ENCODE peak calls at places on chromosomes 7 and 10, in seven cellular contexts. R is right lobe of liver, T is heart left ventricle, V is transverse colon, X is lower leg skin, A is stomach, I is body of pancreas. Y is an unnamed sample.

GRCh38 chr7:29486191-29486700 is 77.4 kb upstream of the PRR15 start:
- DNase-seq in T (no peak), A (no peak), V (no peak), R (no peak), X (no peak), I (no peak), Y (no peak)

GRCh38 chr10:75099952-75100763 is 11.3 kb upstream of the SAMD8 start:
- DNase-seq in R (peak), T (peak), V (peak), I (peak), X (peak), A (peak), Y (peak)

GRCh38 chr10:62778125-62778524 is 26.4 kb upstream of the ADO start:
- DNase-seq in A (no peak), I (no peak), R (no peak), T (no peak), V (no peak), X (no peak), Y (no peak)

GRCh38 chr10:59361659-59362183 is 628 bp downstream of the FAM13C start:
- DNase-seq in R (no peak), I (no peak), T (no peak), A (no peak), V (no peak), X (no peak), Y (no peak)

GRCh38 chr7:106031271-106032029 is 68.4 kb downstream of the CDHR3 start:
- DNase-seq in T (no peak), X (no peak), I (no peak), A (no peak), R (no peak), V (no peak), Y (peak)

GRCh38 chr10:92850186-92850585 is 1.9 kb downstream of the EXOC6 start:
- DNase-seq in T (no peak), X (no peak), I (no peak), A (no peak), R (no peak), V (no peak), Y (no peak)

GRCh38 chr7:28623863-28624262 is 211.5 kb downstream of the CREB5 start:
- DNase-seq in V (no peak), I (no peak), A (no peak), X (no peak), R (no peak), T (no peak), Y (no peak)

GRCh38 chr7:84364708-84365107 is 170.1 kb upstream of the SEMA3A start:
- DNase-seq in X (no peak), A (no peak), R (no peak), V (no peak), I (no peak), T (no peak), Y (no peak)

GRCh38 chr7:65980478-65981250 is 1.3 kb downstream of the GUSB start:
- DNase-seq in T (peak), X (peak), R (peak), A (peak), I (peak), V (peak), Y (peak)

GRCh38 chr10:33612116-33612515 is 277.6 kb upstream of the NRP1 start:
- DNase-seq in A (no peak), R (no peak), T (no peak), X (peak), I (no peak), V (no peak), Y (no peak)

GRCh38 chr10:8054498-8055407 is at the start of gene GATA3:
- DNase-seq in V (peak), T (peak), I (no peak), X (peak), R (no peak), A (peak), Y (no peak)

GRCh38 chr7:107505997-107506682 is 36.3 kb downstream of the GPR22 start:
- DNase-seq in X (no peak), T (no peak), I (peak), R (peak), A (peak), V (peak), Y (no peak)

GRCh38 chr10:86609920-86610319 is 44.4 kb upstream of the OPN4 start:
- DNase-seq in R (no peak), T (no peak), X (no peak), A (no peak), I (no peak), V (no peak), Y (no peak)

GRCh38 chr10:46097576-46098317 is 51.7 kb upstream of the MSMB start:
- DNase-seq in T (no peak), X (no peak), V (no peak), A (no peak), R (no peak), I (no peak), Y (no peak)

GRCh38 chr10:5492929-5493576 is 6.3 kb downstream of the CALML5 start:
- DNase-seq in V (no peak), T (no peak), A (no peak), I (no peak), X (no peak), R (peak), Y (peak)

GRCh38 chr10:61346946-61347345 is 106.2 kb downstream of the TMEM26 start:
- DNase-seq in T (no peak), I (no peak), V (no peak), A (no peak), X (no peak), R (no peak), Y (no peak)

GRCh38 chr7:85554294-85554877 is 367.5 kb upstream of the SEMA3D start:
- DNase-seq in R (no peak), X (peak), I (peak), V (no peak), A (no peak), T (no peak), Y (no peak)

GRCh38 chr10:8365935-8366911 is 311.7 kb downstream of the GATA3 start:
- DNase-seq in T (peak), V (no peak), I (no peak), X (no peak), R (no peak), A (peak), Y (no peak)

GRCh38 chr7:28458732-28459131 is 46.4 kb downstream of the CREB5 start:
- DNase-seq in V (no peak), R (no peak), A (no peak), T (peak), I (no peak), X (no peak), Y (no peak)

GRCh38 chr7:40230086-40230485 is 95.3 kb downstream of the SUGCT start:
- DNase-seq in T (no peak), I (no peak), V (no peak), X (no peak), A (no peak), R (no peak), Y (no peak)

GRCh38 chr7:154440058-154440457 is 387.9 kb downstream of the DPP6 start:
- DNase-seq in X (no peak), R (no peak), A (no peak), I (no peak), V (no peak), T (no peak), Y (no peak)

GRCh38 chr10:2772791-2773644 is 294.3 kb upstream of the PFKP start:
- DNase-seq in X (no peak), V (no peak), I (no peak), R (no peak), A (no peak), T (no peak), Y (no peak)

GRCh38 chr10:69955897-69956832 is 96.5 kb upstream of the MACROH2A2 start:
- DNase-seq in V (no peak), T (no peak), X (no peak), I (no peak), R (peak), A (no peak), Y (peak)

GRCh38 chr10:84511106-84511505 is 182.7 kb downstream of the CCSER2 start:
- DNase-seq in X (no peak), R (no peak), A (no peak), T (no peak), V (no peak), I (no peak), Y (no peak)

GRCh38 chr7:2425749-2426148 is 22.3 kb downstream of the CHST12 start:
- DNase-seq in A (no peak), V (no peak), T (no peak), X (no peak), I (no peak), R (no peak), Y (no peak)

GRCh38 chr10:43573250-43574034 is 974 bp downstream of the ZNF239 start:
- DNase-seq in V (no peak), R (no peak), I (no peak), A (no peak), T (no peak), X (no peak), Y (no peak)
- H3K4me3 ChIP-seq in V (peak), R (peak), I (peak), A (peak), T (peak), X (peak), Y (peak)

DNA sequence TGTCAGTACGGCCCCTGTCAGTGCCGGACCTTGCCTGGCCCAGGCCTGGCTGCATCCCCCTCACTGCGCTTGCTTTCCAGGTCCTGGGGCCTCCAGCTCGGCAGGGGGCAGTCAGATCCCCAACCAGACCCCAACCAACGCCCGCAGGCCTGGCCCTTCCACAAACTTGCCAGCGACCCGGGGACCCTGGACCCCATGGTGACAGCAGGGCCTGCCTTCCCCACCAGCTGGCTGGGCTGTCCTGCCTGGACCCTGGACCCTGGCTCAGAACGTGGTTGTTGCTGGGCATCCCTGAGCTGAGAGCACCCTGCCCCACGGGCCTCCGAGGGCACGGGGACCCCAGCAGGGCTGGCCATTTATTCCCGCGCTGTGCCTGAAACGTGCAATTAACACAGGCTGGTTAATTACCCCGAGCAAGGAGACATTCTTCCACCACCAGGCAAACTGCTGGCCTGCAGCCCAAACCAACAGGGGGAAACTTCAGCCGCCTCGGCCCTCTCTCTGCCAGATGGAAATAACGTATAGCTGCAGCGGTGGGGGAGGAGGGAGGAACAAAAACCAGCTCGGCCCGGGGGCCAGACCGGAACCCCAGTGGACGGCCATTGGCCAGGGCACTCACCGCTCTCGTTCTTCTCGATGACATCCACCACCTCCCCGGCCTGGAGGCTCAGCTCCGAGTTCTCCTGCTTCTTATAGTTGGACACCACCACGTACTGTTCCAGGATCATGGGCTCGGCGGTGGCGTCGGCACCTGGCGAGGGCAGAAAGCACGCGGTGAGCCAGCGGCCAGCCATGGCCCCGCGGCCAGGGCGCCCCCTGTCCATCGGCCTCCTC is 167.1 kb downstream of the NEURL1 start:
- DNase-seq in T (peak), I (peak), X (no peak), R (no peak), A (peak), V (no peak), Y (peak)
- TF ChIP-seq POLR2A in T (no peak), I (no peak), X (no peak), R (no peak), A (no peak), V (no peak), Y (no peak)

DNA sequence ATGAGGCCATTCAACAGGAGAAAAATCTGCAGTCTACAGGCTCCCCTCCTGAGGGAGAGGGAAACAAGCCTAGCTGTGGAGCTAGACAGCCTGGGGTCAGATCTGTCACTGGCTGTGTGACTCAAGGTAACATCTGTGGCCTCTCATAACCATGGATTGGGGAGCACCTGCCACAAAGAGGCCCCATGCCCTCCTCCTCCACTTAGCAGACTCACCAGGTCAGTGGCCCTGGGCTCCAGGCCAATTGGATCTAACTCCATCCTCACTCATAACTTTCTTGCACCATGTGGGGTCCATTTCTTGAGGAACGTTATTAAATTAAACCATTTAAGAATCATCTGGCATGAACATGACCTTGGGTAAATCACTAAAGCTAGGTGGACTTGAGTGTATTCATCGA is 1.8 kb downstream of the GDF10 start:
- DNase-seq in R (no peak), I (peak), A (no peak), V (no peak), X (no peak), T (no peak), Y (no peak)
- H3K4me3 ChIP-seq in R (no peak), I (no peak), A (no peak), V (no peak), X (no peak), T (no peak), Y (peak)

DNA sequence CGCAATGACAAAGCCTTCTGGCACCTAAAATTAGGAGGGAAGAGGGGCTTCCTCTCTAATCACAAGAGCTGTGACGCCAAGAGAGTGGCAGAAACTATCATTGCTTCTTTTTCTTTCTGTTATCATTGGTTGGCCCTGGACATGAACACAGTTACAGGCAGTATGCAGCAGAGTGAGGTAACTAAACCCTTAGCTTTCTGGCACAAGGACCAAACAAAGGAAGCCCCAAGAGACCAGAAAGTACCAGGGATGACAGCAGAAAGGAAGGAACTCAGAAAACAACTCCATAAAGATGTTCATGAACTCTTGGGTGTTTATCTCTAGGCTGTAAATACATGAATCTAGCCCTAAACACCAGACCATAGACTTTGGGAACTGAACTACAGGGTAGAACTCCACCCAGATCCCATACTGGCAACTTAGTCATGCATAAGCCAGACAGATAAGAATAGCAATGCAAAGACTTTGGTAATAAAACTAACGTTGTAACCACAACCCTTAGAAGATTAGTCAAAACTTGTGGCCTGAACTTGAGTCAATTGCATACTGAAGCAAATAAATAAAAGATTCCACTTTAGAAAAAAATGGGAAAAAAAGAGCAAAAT is 195.7 kb upstream of the PTN start:
- DNase-seq in X (no peak), T (no peak), R (no peak), V (no peak), A (no peak), I (no peak), Y (no peak)
- TF ChIP-seq POLR2A in X (no peak), T (no peak), R (no peak), V (no peak), A (no peak), I (no peak), Y (no peak)

GRCh38 chr10:74011762-74012161 is 13.8 kb downstream of the VCL start:
- DNase-seq in A (no peak), I (peak), R (no peak), X (peak), V (no peak), T (peak), Y (no peak)

GRCh38 chr10:74006269-74006668 is 8.4 kb downstream of the VCL start:
- DNase-seq in I (no peak), A (no peak), T (no peak), V (no peak), R (no peak), X (no peak), Y (no peak)

GRCh38 chr10:74012480-74012879 is 14.6 kb downstream of the VCL start:
- DNase-seq in R (no peak), T (no peak), V (no peak), A (no peak), I (no peak), X (no peak), Y (no peak)

GRCh38 chr10:74011016-74011415 is 13.1 kb downstream of the VCL start:
- DNase-seq in V (no peak), I (no peak), A (no peak), R (no peak), X (no peak), T (no peak), Y (no peak)

DNA sequence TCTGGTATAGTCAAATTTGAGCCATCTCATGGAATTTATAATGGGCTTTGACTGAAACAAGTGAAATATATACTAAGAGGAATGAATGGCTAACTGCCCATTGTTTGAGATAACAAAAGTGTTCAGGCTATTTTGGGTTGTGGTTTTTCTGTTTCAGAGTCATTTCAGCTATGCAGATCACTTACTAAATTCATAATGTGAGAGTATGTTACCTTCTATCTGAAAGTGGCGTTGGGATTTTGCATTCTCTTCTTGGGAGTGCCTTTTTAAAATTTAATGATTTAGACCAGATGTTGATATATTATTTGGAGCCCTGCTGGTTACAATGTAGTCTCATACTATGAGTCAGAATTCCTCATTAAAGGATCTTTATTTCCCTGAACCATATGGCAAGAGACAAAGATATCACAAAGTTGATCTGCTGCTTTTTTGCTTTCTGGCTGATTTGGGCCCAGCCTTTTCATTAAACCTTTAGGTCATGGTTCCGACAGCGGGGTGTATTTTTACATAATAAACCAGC is 10.4 kb downstream of the VCL start:
- DNase-seq in I (no peak), A (no peak), X (no peak), V (no peak), R (no peak), T (no peak), Y (no peak)
- H3K4me3 ChIP-seq in I (no peak), A (no peak), X (no peak), V (no peak), R (no peak), T (no peak), Y (no peak)

DNA sequence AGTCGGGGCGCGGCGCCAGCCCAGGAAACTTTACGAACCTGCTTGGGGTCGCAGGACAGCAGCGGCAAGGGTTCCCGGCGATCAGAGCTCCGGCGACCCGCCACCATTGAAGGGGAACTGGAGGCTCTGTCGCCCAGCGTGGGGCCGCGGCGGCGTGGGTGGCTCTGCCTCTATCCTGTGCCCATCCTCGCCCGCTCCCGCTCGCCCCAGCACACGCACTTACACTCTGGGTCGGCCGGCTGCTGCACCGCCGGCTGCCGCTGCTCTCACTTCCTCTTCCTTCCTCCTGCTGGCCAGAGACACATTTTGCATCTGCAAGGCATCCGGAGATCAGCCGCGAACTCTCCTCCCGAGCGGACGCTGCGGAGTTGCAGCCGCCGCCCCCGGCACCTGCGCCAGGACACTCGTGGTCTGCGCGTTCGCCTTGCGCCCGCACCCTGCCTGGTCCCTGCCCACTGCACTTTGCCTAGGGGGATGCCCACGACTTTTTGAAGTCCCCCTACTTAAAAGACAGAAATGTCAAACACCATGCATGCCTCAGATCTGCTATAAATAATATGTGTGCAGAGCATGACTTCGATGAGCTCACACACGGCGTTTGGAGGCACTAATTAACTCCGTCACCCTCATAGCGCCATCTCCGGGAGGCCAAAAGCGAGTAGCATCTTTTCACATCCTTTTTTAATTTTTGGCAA is at the start of gene ELMO1:
- DNase-seq in X (peak), V (peak), A (peak), R (peak), T (peak), I (peak), Y (peak)
- TF ChIP-seq POLR2A in X (no peak), V (peak), A (no peak), R (peak), T (peak), I (no peak), Y (peak)

Y was measured in sigmoid colon.